ENCODE peak calls at places on chromosomes 16 and 17, in four cellular contexts. Y, N, B and A are unnamed samples.

GRCh38 chr17:36198831-36199465 is 2.4 kb upstream of the CCL3L1 start:
- DNase-seq in B (no peak), N (no peak), Y (no peak), A (no peak)

GRCh38 chr17:12290207-12290606 is 269.5 kb downstream of the MAP2K4 start:
- DNase-seq in Y (no peak), N (no peak), B (no peak), A (no peak)

GRCh38 chr17:2904135-2904534 is 107.9 kb downstream of the RAP1GAP2 start:
- DNase-seq in Y (no peak), N (no peak), B (peak), A (no peak)

GRCh38 chr17:57861737-57862409 is 12.0 kb upstream of the MRPS23 start:
- DNase-seq in N (no peak), Y (peak), B (peak), A (no peak)

GRCh38 chr17:50721194-50722010 is 2.0 kb downstream of the LUC7L3 start:
- DNase-seq in B (peak), Y (no peak), N (peak), A (no peak)

GRCh38 chr16:29820730-29821662 is 734 bp downstream of the MVP start:
- DNase-seq in Y (no peak), N (no peak), B (no peak), A (peak)

GRCh38 chr16:21603920-21604319 is 4.5 kb downstream of the METTL9 start:
- DNase-seq in B (peak), N (peak), Y (peak), A (no peak)

GRCh38 chr17:36746654-36747053 is 145.3 kb downstream of the MRM1 start:
- DNase-seq in N (no peak), B (no peak), Y (no peak), A (no peak)

GRCh38 chr16:11674818-11675560 is 6.7 kb downstream of the SNN start:
- DNase-seq in N (no peak), B (no peak), Y (no peak), A (no peak)

GRCh38 chr17:45305532-45306087 is 11.2 kb downstream of the MAP3K14 start:
- DNase-seq in Y (no peak), B (no peak), N (no peak), A (no peak)

GRCh38 chr17:6706996-6707395 is 6.2 kb downstream of the SLC13A5 start:
- DNase-seq in B (no peak), N (no peak), Y (no peak), A (no peak)

GRCh38 chr16:58478427-58478826 is 21.5 kb upstream of the NDRG4 start:
- DNase-seq in B (no peak), Y (no peak), N (no peak), A (no peak)

GRCh38 chr17:28018439-28019070 is 23.9 kb upstream of the NLK start:
- DNase-seq in Y (no peak), B (no peak), N (no peak), A (no peak)

GRCh38 chr16:81494434-81494806 is 49.8 kb downstream of the CMIP start:
- DNase-seq in N (no peak), B (peak), Y (no peak), A (no peak)

GRCh38 chr17:42203354-42203753 is 9.1 kb upstream of the GHDC start:
- DNase-seq in N (no peak), Y (no peak), B (no peak), A (no peak)

GRCh38 chr17:34171245-34171818 is 83.8 kb upstream of the CCL2 start:
- DNase-seq in N (peak), Y (peak), B (peak), A (no peak)

GRCh38 chr16:60727856-60728255 is 1308.4 kb downstream of the CDH8 start:
- DNase-seq in Y (no peak), N (no peak), B (no peak), A (no peak)

GRCh38 chr16:69741519-69741918 is 13.2 kb downstream of the NOB1 start:
- DNase-seq in N (no peak), Y (no peak), B (no peak), A (no peak)

GRCh38 chr16:31105677-31106213 is 2.4 kb upstream of the BCKDK start:
- DNase-seq in N (peak), Y (peak), B (peak), A (no peak)

GRCh38 chr17:11485336-11485735 is 112.9 kb upstream of the DNAH9 start:
- DNase-seq in Y (no peak), B (no peak), N (no peak), A (no peak)

GRCh38 chr16:5010576-5011329 is 23.0 kb downstream of the NAGPA start:
- DNase-seq in B (no peak), N (no peak), Y (peak), A (no peak)

GRCh38 chr17:39872700-39873099 is 4.7 kb downstream of the ZPBP2 start:
- DNase-seq in B (no peak), N (no peak), Y (peak), A (no peak)

GRCh38 chr17:869567-870530 is 87.7 kb downstream of the MRM3 start:
- DNase-seq in Y (no peak), B (no peak), N (no peak), A (no peak)

GRCh38 chr17:74351552-74352210 is 10.0 kb downstream of the BTBD17 start:
- DNase-seq in Y (no peak), B (peak), N (peak), A (no peak)

GRCh38 chr17:81043725-81044427 is 8.9 kb downstream of the BAIAP2 start:
- DNase-seq in B (peak), Y (peak), N (no peak), A (no peak)

GRCh38 chr17:18076941-18077340 is 10.8 kb upstream of the DRG2 start:
- DNase-seq in B (no peak), N (no peak), Y (no peak), A (no peak)

GRCh38 chr16:12120331-12120981 is 143.9 kb downstream of the SNX29 start:
- DNase-seq in N (no peak), Y (no peak), B (no peak), A (no peak)

GRCh38 chr16:13902677-13903076 is 17.3 kb upstream of the ERCC4 start:
- DNase-seq in Y (no peak), N (no peak), B (no peak), A (no peak)

GRCh38 chr16:88049020-88049419 is 97.8 kb downstream of the BANP start:
- DNase-seq in N (no peak), Y (no peak), B (no peak), A (no peak)

GRCh38 chr16:3945751-3946603 is 65.5 kb upstream of the CREBBP start:
- DNase-seq in N (no peak), B (no peak), Y (peak), A (no peak)

GRCh38 chr17:75748706-75749105 is 16.3 kb downstream of the GALK1 start:
- DNase-seq in B (no peak), Y (no peak), N (no peak), A (no peak)

GRCh38 chr17:51951737-51952136 is 206.8 kb downstream of the CA10 start:
- DNase-seq in Y (no peak), B (no peak), N (no peak), A (no peak)

GRCh38 chr17:77718669-77718961 is 239.9 kb upstream of the TNRC6C start:
- DNase-seq in B (no peak), Y (no peak), N (no peak), A (no peak)

GRCh38 chr16:11319529-11320146 is 25.6 kb upstream of the RMI2 start:
- DNase-seq in Y (peak), N (peak), B (peak), A (no peak)

GRCh38 chr17:17402558-17402957 is 74.2 kb upstream of the MED9 start:
- DNase-seq in N (no peak), Y (peak), B (no peak), A (no peak)

GRCh38 chr16:85436636-85437160 is 176.4 kb upstream of the GSE1 start:
- DNase-seq in Y (no peak), B (no peak), N (peak), A (no peak)

GRCh38 chr17:57984226-57984890 is 3.7 kb downstream of the VEZF1 start:
- DNase-seq in N (no peak), B (no peak), Y (no peak), A (no peak)

GRCh38 chr17:34275881-34276280 is 5.9 kb downstream of the CCL7 start:
- DNase-seq in B (no peak), N (no peak), Y (no peak), A (no peak)

GRCh38 chr17:38663125-38663751 is 11.5 kb downstream of the EPOP start:
- DNase-seq in Y (peak), B (peak), N (peak), A (no peak)
- TF ChIP-seq NFIC in Y (no peak), B (no peak), N (no peak), A (no peak)

DNA sequence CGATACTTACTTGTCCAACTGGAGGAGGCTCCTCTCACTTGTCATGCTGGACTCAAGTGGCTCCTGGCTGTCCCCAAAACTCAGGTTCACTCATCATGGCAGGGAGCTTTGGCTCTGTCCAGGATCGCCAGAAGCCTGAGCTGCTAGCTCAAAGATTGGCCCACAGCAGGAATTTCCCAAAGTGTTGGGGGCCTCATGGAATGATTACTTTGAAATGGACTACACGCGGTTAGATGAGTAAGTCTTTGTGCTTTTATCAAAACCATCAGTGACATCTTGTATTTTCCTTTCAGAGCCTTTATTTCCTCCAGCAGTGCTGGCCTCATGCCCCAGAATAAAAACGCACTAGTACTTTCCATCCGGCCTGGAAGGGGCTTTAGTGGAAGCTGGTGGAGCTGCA is 29.2 kb upstream of the PHB1 start:
- DNase-seq in B (no peak), Y (peak), N (no peak), A (no peak)
- TF ChIP-seq FOXM1 in B (no peak), Y (no peak), N (no peak), A (no peak)

DNA sequence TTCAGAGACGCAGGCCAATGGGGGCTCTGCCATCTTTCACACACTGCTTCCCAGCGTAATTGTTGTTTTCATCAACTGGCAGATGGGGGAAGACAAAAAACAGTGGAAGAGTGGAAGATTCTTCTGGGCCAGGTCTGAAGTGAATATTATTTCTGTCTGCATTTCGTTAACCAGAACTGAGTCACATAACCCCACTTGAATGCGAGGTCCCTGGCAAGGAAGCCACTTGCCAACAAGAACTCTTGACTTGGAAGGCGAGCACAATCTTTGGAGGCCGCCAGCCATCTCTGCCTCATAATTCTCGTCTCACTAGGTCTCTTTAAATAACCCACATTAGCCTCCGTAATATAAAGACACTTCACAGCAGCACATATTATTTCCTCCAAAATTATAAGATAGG is 75.4 kb downstream of the CYB561 start:
- DNase-seq in N (no peak), Y (no peak), B (no peak), A (no peak)
- TF ChIP-seq NFIC in N (no peak), Y (no peak), B (no peak), A (no peak)

GRCh38 chr16:26645629-26646028 is 421.1 kb upstream of the C16orf82 start:
- DNase-seq in B (peak), N (peak), Y (no peak), A (no peak)
- TF ChIP-seq FOXM1 in B (no peak), N (no peak), Y (no peak), A (no peak)

DNA sequence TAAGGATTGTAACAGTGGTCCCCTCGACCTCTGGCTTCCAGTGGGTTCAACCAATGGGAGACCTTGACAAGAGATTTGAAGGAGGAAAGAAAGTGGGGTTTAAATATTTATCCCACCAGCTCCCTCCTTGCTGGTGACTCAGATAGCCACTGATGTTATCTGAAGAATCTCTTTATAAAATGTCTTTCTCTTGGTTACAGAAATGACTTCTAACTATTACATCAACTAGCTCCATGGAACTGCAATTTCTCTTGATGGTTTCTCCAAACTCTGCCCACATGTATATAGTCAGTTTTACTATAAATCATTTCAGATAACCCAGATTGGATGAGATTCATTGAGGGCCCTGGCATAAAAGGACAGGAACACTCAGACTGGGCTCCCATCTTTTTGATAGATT is 920.2 kb upstream of the SOX9 start:
- DNase-seq in B (no peak), Y (no peak), N (no peak), A (no peak)
- TF ChIP-seq NFIC in B (no peak), Y (no peak), N (no peak), A (no peak)

GRCh38 chr16:9012330-9012729 is 48.6 kb upstream of the USP7 start:
- DNase-seq in N (no peak), B (no peak), Y (no peak), A (no peak)

GRCh38 chr16:9013508-9013864 is 49.8 kb upstream of the USP7 start:
- DNase-seq in N (no peak), B (no peak), Y (no peak), A (no peak)

GRCh38 chr16:9014389-9014788 is 50.7 kb upstream of the USP7 start:
- DNase-seq in B (no peak), Y (no peak), N (no peak), A (no peak)

GRCh38 chr16:9015489-9015888 is 51.8 kb upstream of the USP7 start:
- DNase-seq in Y (peak), N (no peak), B (no peak), A (no peak)

GRCh38 chr16:9012848-9013507 is 49.3 kb upstream of the USP7 start:
- DNase-seq in B (peak), Y (no peak), N (peak), A (no peak)
- TF ChIP-seq FOXM1 in B (no peak), Y (no peak), N (no peak), A (no peak)

GRCh38 chr16:86848821-86849220 is 270.5 kb downstream of the FOXL1 start:
- DNase-seq in N (no peak), B (no peak), Y (no peak), A (no peak)

GRCh38 chr16:86850675-86851074 is 272.3 kb downstream of the FOXL1 start:
- DNase-seq in Y (no peak), B (no peak), N (no peak), A (no peak)

GRCh38 chr16:86843812-86844211 is 265.5 kb downstream of the FOXL1 start:
- DNase-seq in Y (no peak), B (no peak), N (no peak), A (no peak)

GRCh38 chr16:86844691-86845090 is 266.3 kb downstream of the FOXL1 start:
- DNase-seq in B (no peak), Y (no peak), N (no peak), A (no peak)

DNA sequence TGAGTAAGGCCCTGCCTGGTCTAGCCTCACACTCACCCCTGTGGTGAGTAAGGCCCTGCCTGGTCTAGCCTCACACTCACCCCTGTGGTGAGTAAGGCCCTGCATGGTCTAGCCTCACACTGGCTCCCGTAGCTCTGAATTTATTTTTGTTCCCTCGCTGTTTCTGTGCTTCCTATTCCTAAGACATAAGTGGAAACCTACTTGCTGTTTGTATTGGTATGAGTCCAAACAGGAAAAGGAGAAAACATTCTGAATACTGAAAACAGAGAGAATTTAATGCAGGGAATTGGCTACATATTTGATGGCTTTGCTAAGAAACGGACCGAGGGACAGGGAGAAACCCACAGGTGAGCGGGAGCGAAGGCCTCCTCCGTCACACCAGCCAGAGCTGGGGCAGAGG is 267.8 kb downstream of the FOXL1 start:
- DNase-seq in N (no peak), Y (no peak), B (no peak), A (no peak)
- TF ChIP-seq NFIC in N (no peak), Y (no peak), B (no peak), A (no peak)

GRCh38 chr16:15457390-15457789 is 23.0 kb downstream of the BMERB1 start:
- DNase-seq in N (no peak), Y (no peak), B (no peak), A (no peak)
- TF ChIP-seq FOXM1 in N (no peak), Y (no peak), B (no peak), A (no peak)

GRCh38 chr17:8820311-8821010 is 21.3 kb upstream of the MFSD6L start:
- DNase-seq in B (no peak), Y (no peak), N (no peak), A (no peak)

GRCh38 chr17:8823279-8823678 is 24.1 kb upstream of the MFSD6L start:
- DNase-seq in B (no peak), Y (no peak), N (no peak), A (no peak)

GRCh38 chr17:8821446-8822105 is 22.4 kb upstream of the MFSD6L start:
- DNase-seq in B (no peak), N (no peak), Y (no peak), A (no peak)

GRCh38 chr17:8825802-8826201 is 26.6 kb upstream of the MFSD6L start:
- DNase-seq in N (no peak), Y (no peak), B (no peak), A (no peak)

GRCh38 chr17:8822401-8823035 is 23.4 kb upstream of the MFSD6L start:
- DNase-seq in B (no peak), Y (no peak), N (no peak), A (no peak)
- TF ChIP-seq NFIC in B (no peak), Y (no peak), N (no peak), A (no peak)